ENCODE peak calls at places on chromosomes 4 and X, in four cellular contexts. One of them, this sample, is unnamed.

GRCh38 chr4:120277509-120277908 is 210.9 kb upstream of the MAD2L1 start:
- DNase-seq in A549: no peak
- DNase-seq in endothelial cell of umbilical vein: no peak
- DNase-seq in GM12878: no peak
- DNase-seq in this sample: no peak

GRCh38 chr4:166252487-166253402 is 379.7 kb downstream of the TLL1 start:
- DNase-seq in A549: peak
- DNase-seq in endothelial cell of umbilical vein: peak
- DNase-seq in GM12878: no peak
- DNase-seq in this sample: peak

GRCh38 chr4:173211838-173212237 is 43.2 kb downstream of the GALNT7 start:
- DNase-seq in A549: peak
- DNase-seq in endothelial cell of umbilical vein: peak
- DNase-seq in GM12878: no peak
- DNase-seq in this sample: peak

GRCh38 chrX:5236096-5236495 is 992.6 kb downstream of the NLGN4X start:
- DNase-seq in A549: peak
- DNase-seq in endothelial cell of umbilical vein: no peak
- DNase-seq in GM12878: no peak
- DNase-seq in this sample: peak

GRCh38 chrX:100883654-100884053 is 9.5 kb upstream of the NOX1 start:
- DNase-seq in A549: peak
- DNase-seq in endothelial cell of umbilical vein: peak
- DNase-seq in GM12878: no peak
- DNase-seq in this sample: no peak

GRCh38 chr4:88938138-88938537 is 118.8 kb downstream of the FAM13A start:
- DNase-seq in A549: peak
- DNase-seq in endothelial cell of umbilical vein: peak
- DNase-seq in GM12878: no peak
- DNase-seq in this sample: no peak

GRCh38 chr4:86508436-86508835 is 85.7 kb upstream of the PTPN13 start:
- DNase-seq in A549: no peak
- DNase-seq in endothelial cell of umbilical vein: no peak
- DNase-seq in GM12878: no peak
- DNase-seq in this sample: no peak

GRCh38 chrX:24113161-24113560 is 36.4 kb upstream of the ZFX start:
- DNase-seq in A549: no peak
- DNase-seq in endothelial cell of umbilical vein: no peak
- DNase-seq in GM12878: no peak
- DNase-seq in this sample: no peak

GRCh38 chr4:165720411-165721082 is 152.5 kb upstream of the TLL1 start:
- DNase-seq in A549: no peak
- DNase-seq in endothelial cell of umbilical vein: no peak
- DNase-seq in GM12878: no peak
- DNase-seq in this sample: no peak

GRCh38 chr4:74545488-74545887 is 100.6 kb downstream of the AREG start:
- DNase-seq in A549: peak
- DNase-seq in endothelial cell of umbilical vein: no peak
- DNase-seq in GM12878: no peak
- DNase-seq in this sample: no peak

GRCh38 chr4:9812530-9813340 is 31.3 kb downstream of the DRD5 start:
- DNase-seq in A549: no peak
- DNase-seq in endothelial cell of umbilical vein: no peak
- DNase-seq in GM12878: peak
- DNase-seq in this sample: peak

GRCh38 chrX:68945603-68946228 is 116.9 kb downstream of the EFNB1 start:
- DNase-seq in A549: peak
- DNase-seq in endothelial cell of umbilical vein: peak
- DNase-seq in GM12878: no peak
- DNase-seq in this sample: peak

GRCh38 chr4:84317513-84317912 is 181.6 kb downstream of the NKX6-1 start:
- DNase-seq in A549: no peak
- DNase-seq in endothelial cell of umbilical vein: no peak
- DNase-seq in GM12878: no peak
- DNase-seq in this sample: peak

GRCh38 chr4:82839624-82840023 is 41.0 kb upstream of the SCD5 start:
- DNase-seq in A549: no peak
- DNase-seq in endothelial cell of umbilical vein: peak
- DNase-seq in GM12878: no peak
- DNase-seq in this sample: no peak

GRCh38 chr4:98586231-98586630 is 72.2 kb downstream of the TSPAN5 start:
- DNase-seq in A549: no peak
- DNase-seq in endothelial cell of umbilical vein: no peak
- DNase-seq in GM12878: no peak
- DNase-seq in this sample: no peak

GRCh38 chr4:128751354-128751753 is 58.1 kb upstream of the JADE1 start:
- DNase-seq in A549: no peak
- DNase-seq in endothelial cell of umbilical vein: no peak
- DNase-seq in GM12878: no peak
- DNase-seq in this sample: no peak

GRCh38 chr4:44861756-44862155 is 135.4 kb upstream of the GNPDA2 start:
- DNase-seq in A549: no peak
- DNase-seq in endothelial cell of umbilical vein: no peak
- DNase-seq in GM12878: no peak
- DNase-seq in this sample: peak

GRCh38 chrX:152892999-152893605 is 4.8 kb upstream of the ZNF185 start:
- DNase-seq in A549: no peak
- DNase-seq in endothelial cell of umbilical vein: no peak
- DNase-seq in GM12878: no peak
- DNase-seq in this sample: no peak

GRCh38 chr4:42904986-42905385 is 12.5 kb downstream of the GRXCR1 start:
- DNase-seq in A549: no peak
- DNase-seq in endothelial cell of umbilical vein: no peak
- DNase-seq in GM12878: no peak
- DNase-seq in this sample: no peak

GRCh38 chr4:128305942-128306341 is 18.3 kb upstream of the PGRMC2 start:
- DNase-seq in A549: no peak
- DNase-seq in endothelial cell of umbilical vein: no peak
- DNase-seq in GM12878: no peak
- DNase-seq in this sample: no peak

GRCh38 chr4:20532871-20533870 is 167.1 kb upstream of the PACRGL start:
- DNase-seq in A549: no peak
- DNase-seq in endothelial cell of umbilical vein: no peak
- DNase-seq in GM12878: no peak
- DNase-seq in this sample: no peak

GRCh38 chr4:110195561-110196205 is 2.7 kb downstream of the ELOVL6 start:
- DNase-seq in A549: no peak
- DNase-seq in endothelial cell of umbilical vein: peak
- DNase-seq in GM12878: no peak
- DNase-seq in this sample: peak

GRCh38 chr4:145842224-145842887 is 96.3 kb downstream of the ZNF827 start:
- DNase-seq in A549: no peak
- DNase-seq in endothelial cell of umbilical vein: peak
- DNase-seq in GM12878: no peak
- DNase-seq in this sample: no peak

GRCh38 chr4:174041555-174042110 is 241.8 kb downstream of the FBXO8 start:
- DNase-seq in A549: no peak
- DNase-seq in endothelial cell of umbilical vein: no peak
- DNase-seq in GM12878: no peak
- DNase-seq in this sample: no peak

GRCh38 chrX:28312259-28312658 is 275.0 kb upstream of the IL1RAPL1 start:
- DNase-seq in A549: no peak
- DNase-seq in endothelial cell of umbilical vein: no peak
- DNase-seq in GM12878: no peak
- DNase-seq in this sample: no peak

GRCh38 chr4:71634364-71634763 is 149.5 kb downstream of the GC start:
- DNase-seq in A549: no peak
- DNase-seq in endothelial cell of umbilical vein: no peak
- DNase-seq in GM12878: no peak
- DNase-seq in this sample: no peak

GRCh38 chr4:71635094-71635493 is 148.8 kb downstream of the GC start:
- DNase-seq in A549: no peak
- DNase-seq in endothelial cell of umbilical vein: no peak
- DNase-seq in GM12878: no peak
- DNase-seq in this sample: no peak

DNA sequence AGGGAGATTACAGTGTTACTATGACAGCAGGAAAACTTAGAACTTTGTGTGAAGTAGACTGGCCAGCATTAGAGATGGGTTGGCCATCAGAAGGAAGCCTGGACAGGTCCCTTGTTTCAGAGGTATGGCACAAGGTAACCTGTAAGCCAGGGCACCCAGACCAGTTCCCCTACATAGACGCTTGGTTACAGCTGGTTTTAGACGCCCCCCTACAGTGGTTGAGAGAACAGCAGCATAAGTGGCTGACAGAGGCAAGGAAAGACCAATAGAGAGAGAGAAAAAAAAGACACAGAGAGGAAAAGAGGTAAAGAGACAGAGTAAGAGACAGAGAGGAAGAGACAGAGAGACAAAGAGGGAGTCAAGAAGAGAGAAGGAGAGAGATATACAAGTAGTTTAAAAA is 144.5 kb downstream of the GC start:
- DNase-seq in A549: peak
- DNase-seq in endothelial cell of umbilical vein: no peak
- DNase-seq in GM12878: no peak
- DNase-seq in this sample: no peak
- TF ChIP-seq MYC in A549: no peak
- TF ChIP-seq MYC in endothelial cell of umbilical vein: no peak
- TF ChIP-seq MYC in GM12878: no peak
- TF ChIP-seq MYC in this sample: no peak

DNA sequence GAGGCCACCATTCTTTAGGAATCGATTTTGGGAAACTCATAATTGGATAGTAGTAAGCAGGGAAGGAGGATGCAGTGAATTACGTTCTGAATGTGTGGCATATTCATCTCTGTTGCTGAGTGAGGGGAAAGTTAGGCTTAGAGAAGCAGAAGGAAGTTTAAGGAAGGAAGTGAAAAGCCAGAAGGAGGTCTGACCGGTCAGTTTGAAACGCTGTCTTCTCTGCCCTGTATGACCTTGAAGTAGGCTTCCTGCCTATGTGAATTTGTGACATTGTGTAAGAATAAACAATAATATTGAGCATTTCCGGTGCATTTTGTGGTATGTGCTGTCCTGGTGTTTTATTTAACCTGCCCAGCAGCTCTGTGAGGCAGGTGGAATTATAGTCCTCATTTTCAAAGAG is 67.3 kb downstream of the PDLIM5 start:
- DNase-seq in A549: no peak
- DNase-seq in endothelial cell of umbilical vein: no peak
- DNase-seq in GM12878: no peak
- DNase-seq in this sample: peak
- TF ChIP-seq POLR2A in A549: no peak
- TF ChIP-seq POLR2A in endothelial cell of umbilical vein: no peak
- TF ChIP-seq POLR2A in GM12878: no peak
- TF ChIP-seq POLR2A in this sample: no peak

GRCh38 chr4:14338206-14338605 is 664.1 kb upstream of the CPEB2 start:
- DNase-seq in A549: no peak
- DNase-seq in endothelial cell of umbilical vein: no peak
- DNase-seq in GM12878: no peak
- DNase-seq in this sample: no peak
- TF ChIP-seq MYC in A549: no peak
- TF ChIP-seq MYC in endothelial cell of umbilical vein: no peak
- TF ChIP-seq MYC in GM12878: no peak
- TF ChIP-seq MYC in this sample: no peak

GRCh38 chr4:77174426-77174825 is 17.4 kb downstream of the CCNG2 start:
- DNase-seq in A549: no peak
- DNase-seq in endothelial cell of umbilical vein: no peak
- DNase-seq in GM12878: no peak
- DNase-seq in this sample: no peak
- TF ChIP-seq POLR2A in A549: no peak
- TF ChIP-seq POLR2A in endothelial cell of umbilical vein: no peak
- TF ChIP-seq POLR2A in GM12878: no peak
- TF ChIP-seq POLR2A in this sample: no peak

DNA sequence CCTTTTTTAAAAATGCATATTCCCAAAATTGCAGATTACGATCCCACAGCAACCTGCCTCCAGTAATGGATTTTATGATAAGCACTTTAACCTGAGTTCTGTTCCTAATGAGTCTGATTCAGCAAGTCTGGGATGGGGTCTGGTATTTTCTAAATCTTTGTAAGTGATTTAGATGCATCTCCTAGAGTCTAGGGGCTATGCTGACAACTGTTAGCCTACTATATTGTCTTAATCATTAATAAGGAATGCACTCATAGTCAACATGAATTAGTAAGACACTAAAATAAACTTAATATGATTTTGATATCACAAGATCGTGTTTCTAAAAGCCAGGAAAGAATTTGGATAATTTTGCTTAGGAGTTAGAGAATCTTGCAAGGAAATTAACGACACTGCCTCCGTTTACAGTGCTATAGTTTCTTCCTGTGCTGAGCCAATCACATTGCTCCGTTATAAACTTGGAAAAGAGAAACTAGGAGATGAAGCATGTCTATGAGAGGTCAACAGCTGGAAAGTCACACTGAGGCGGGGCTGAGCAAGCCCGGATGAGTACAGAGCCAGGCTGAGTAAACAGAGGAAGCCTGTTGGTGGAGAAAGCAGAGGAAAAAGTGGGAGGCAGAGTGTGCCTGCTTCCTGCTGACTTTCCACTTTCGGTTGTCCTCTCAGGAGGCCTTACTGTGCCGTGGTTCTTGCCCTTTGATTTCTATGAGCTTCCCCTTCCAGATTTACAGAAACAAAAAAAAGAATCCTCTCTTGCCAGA is 5.4 kb downstream of the SCARB2 start:
- DNase-seq in A549: peak
- DNase-seq in endothelial cell of umbilical vein: peak
- DNase-seq in GM12878: no peak
- DNase-seq in this sample: peak
- TF ChIP-seq MYC in A549: no peak
- TF ChIP-seq MYC in endothelial cell of umbilical vein: no peak
- TF ChIP-seq MYC in GM12878: no peak
- TF ChIP-seq MYC in this sample: no peak

GRCh38 chrX:48468693-48469691 is 1.1 kb downstream of the SLC38A5 start:
- DNase-seq in A549: no peak
- DNase-seq in endothelial cell of umbilical vein: no peak
- DNase-seq in GM12878: no peak
- DNase-seq in this sample: peak
- TF ChIP-seq POLR2A in A549: no peak
- TF ChIP-seq POLR2A in endothelial cell of umbilical vein: no peak
- TF ChIP-seq POLR2A in GM12878: peak
- TF ChIP-seq POLR2A in this sample: peak

GRCh38 chrX:154649864-154650510 is 3.4 kb downstream of the CTAG2 start:
- DNase-seq in A549: no peak
- DNase-seq in endothelial cell of umbilical vein: no peak
- DNase-seq in GM12878: no peak
- DNase-seq in this sample: no peak
- TF ChIP-seq MYC in A549: no peak
- TF ChIP-seq MYC in endothelial cell of umbilical vein: no peak
- TF ChIP-seq MYC in GM12878: no peak
- TF ChIP-seq MYC in this sample: no peak